ENCODE peak calls at places on chromosomes 16 and 17, in eight cellular contexts. J is cardiac fibroblast; H is M059J; S is EL; P is left colon; B is skeletal muscle cell; Q is stimulated activated naive CD4-positive, alpha-beta T cell; I is AG20443. C is an unnamed sample.

GRCh38 chr17:80363518-80364090 is 51.4 kb upstream of the ENDOV start:
- DNase-seq in Q (no peak), B (no peak), H (no peak), J (no peak), I (no peak), P (no peak), S (no peak), C (peak)

GRCh38 chr16:9091867-9092281 is 430 bp downstream of the HAPSTR1 start:
- DNase-seq in H (peak), Q (peak), I (peak), J (peak), P (peak), B (no peak), S (peak), C (peak)

GRCh38 chr16:73033271-73033998 is 14.5 kb downstream of the ZFHX3 start:
- DNase-seq in P (no peak), I (no peak), Q (no peak), J (no peak), S (no peak), B (no peak), H (no peak), C (no peak)

GRCh38 chr16:89360760-89361435 is 129.5 kb downstream of the ANKRD11 start:
- DNase-seq in H (no peak), J (no peak), S (no peak), I (no peak), Q (peak), P (peak), B (no peak), C (peak)

GRCh38 chr16:4293822-4294457 is 21.1 kb upstream of the TFAP4 start:
- DNase-seq in P (peak), S (peak), H (peak), J (peak), B (peak), I (peak), Q (no peak), C (peak)

GRCh38 chr16:66481943-66482390 is 54.9 kb downstream of the BEAN1 start:
- DNase-seq in I (no peak), P (no peak), S (no peak), B (no peak), Q (no peak), J (no peak), H (no peak), C (peak)

GRCh38 chr16:67000384-67001158 is 12.2 kb downstream of the CES4A start:
- DNase-seq in H (no peak), S (peak), I (peak), P (peak), B (no peak), J (peak), Q (peak), C (peak)

GRCh38 chr16:17921357-17921978 is 415.1 kb downstream of the NPIPA8 start:
- DNase-seq in P (peak), H (peak), J (no peak), I (peak), B (no peak), Q (no peak), S (peak), C (no peak)

GRCh38 chr16:85391175-85391707 is 221.9 kb upstream of the GSE1 start:
- DNase-seq in Q (no peak), S (no peak), H (no peak), B (no peak), J (no peak), I (no peak), P (no peak), C (no peak)

GRCh38 chr17:81004336-81005015 is 12.8 kb downstream of the CHMP6 start:
- DNase-seq in P (no peak), J (no peak), H (no peak), Q (no peak), S (no peak), I (no peak), B (no peak), C (no peak)